ENCODE peak calls at places on chromosomes 6 and 20, in seven cellular contexts. X is NCI-H146; S is NCI-H2029; W is activated T-helper 2 cell treated with anti-CD3 and anti-CD28 coated beads, Interferon-gamma antibody, Interleukin-2, Interleukin-4, amounts not matched to agents 10 μg/mL and 5 μg/mL and 100 μg/mL, durations not matched to agents 14 hours and 24 hours and 36 hours; O is HS-5; J is caudate nucleus; V is nephron progenitor cell. Q is an unnamed sample.
A peak's percentile ranks its signal among the peaks of the same experiment; 100 is the strongest.

GRCh38 chr6:7776509-7776908 is 50.6 kb downstream of the BMP6 start:
- DNase-seq in X (no peak), S (no peak), W (no peak), O (no peak), J (no peak), V (no peak), Q (no peak)

GRCh38 chr6:157260735-157261134 is 62.6 kb downstream of the TMEM242 start:
- DNase-seq in X (no peak), S (no peak), W (no peak), O (no peak), J (no peak), V (no peak), Q (no peak)

GRCh38 chr6:18595774-18596528 is 208.8 kb downstream of the RNF144B start:
- DNase-seq in X (peak; percentile 75), S (peak; percentile 62), W (no peak), O (peak; percentile 37), J (peak; percentile 34), V (peak; percentile 71), Q (peak; percentile 35)

GRCh38 chr6:99933129-99933528 is 60.9 kb downstream of the MCHR2 start:
- DNase-seq in X (no peak), S (no peak), W (no peak), O (peak; percentile 77), J (no peak), V (no peak), Q (no peak)

GRCh38 chr20:63848003-63848911 is 13.0 kb upstream of the ABHD16B start:
- DNase-seq in X (no peak), S (no peak), W (no peak), O (no peak), J (no peak), V (no peak), Q (no peak)

GRCh38 chr20:25247666-25248500 is at the start of gene PYGB:
- DNase-seq in X (peak; percentile 89), S (peak; percentile 82), W (peak; percentile 69), O (peak; percentile 62), J (peak; percentile 79), V (peak; percentile 81), Q (peak; percentile 71)

GRCh38 chr6:105326838-105327745 is 75.8 kb downstream of the PREP start:
- DNase-seq in X (peak; percentile 59), S (peak; percentile 88), W (no peak), O (peak; percentile 58), J (no peak), V (no peak), Q (no peak)

GRCh38 chr6:147135211-147135672 is 69.0 kb upstream of the STXBP5 start:
- DNase-seq in X (peak; percentile 19), S (peak; percentile 57), W (no peak), O (peak; percentile 95), J (no peak), V (no peak), Q (no peak)

GRCh38 chr20:36825374-36826104 is 50.4 kb upstream of the TLDC2 start:
- DNase-seq in X (peak; percentile 34), S (peak; percentile 91), W (no peak), O (no peak), J (no peak), V (peak; percentile 22), Q (peak; percentile 18)

GRCh38 chr6:47379328-47379727 is 69.6 kb upstream of the TNFRSF21 start:
- DNase-seq in X (no peak), S (no peak), W (no peak), O (no peak), J (no peak), V (no peak), Q (no peak)

GRCh38 chr20:61526907-61527306 is 274.8 kb downstream of the CDH4 start:
- DNase-seq in X (no peak), S (no peak), W (no peak), O (no peak), J (no peak), V (no peak), Q (no peak)

GRCh38 chr6:151690768-151691562 is 116.5 kb upstream of the ESR1 start:
- DNase-seq in X (no peak), S (no peak), W (no peak), O (no peak), J (no peak), V (no peak), Q (no peak)

GRCh38 chr6:49950415-49950751 is 13.6 kb downstream of the DEFB114 start:
- DNase-seq in X (no peak), S (no peak), W (no peak), O (no peak), J (no peak), V (no peak), Q (no peak)

GRCh38 chr6:135534773-135535380 is 37.3 kb upstream of the AHI1 start:
- DNase-seq in X (no peak), S (no peak), W (no peak), O (no peak), J (no peak), V (no peak), Q (no peak)

GRCh38 chr6:16737389-16737788 is 23.9 kb downstream of the ATXN1 start:
- DNase-seq in X (no peak), S (no peak), W (no peak), O (no peak), J (no peak), V (no peak), Q (no peak)

GRCh38 chr20:19874328-19874727 is 116.3 kb downstream of the RIN2 start:
- DNase-seq in X (no peak), S (no peak), W (no peak), O (no peak), J (no peak), V (no peak), Q (no peak)

GRCh38 chr6:9540534-9541126 is 874.2 kb downstream of the TFAP2A start:
- DNase-seq in X (peak; percentile 39), S (peak; percentile 58), W (no peak), O (peak; percentile 57), J (no peak), V (no peak), Q (no peak)

GRCh38 chr6:56992703-56993102 is 37.8 kb downstream of the BEND6 start:
- DNase-seq in X (no peak), S (no peak), W (no peak), O (no peak), J (no peak), V (no peak), Q (no peak)

GRCh38 chr6:145015739-145016558 is 719.4 kb downstream of the EPM2A start:
- DNase-seq in X (no peak), S (no peak), W (peak; percentile 14), O (peak; percentile 88), J (no peak), V (no peak), Q (no peak)

GRCh38 chr6:113586413-113586812 is 270.7 kb upstream of the MARCKS start:
- DNase-seq in X (no peak), S (no peak), W (no peak), O (peak; percentile 23), J (no peak), V (no peak), Q (no peak)

GRCh38 chr20:1307571-1307971 is 21.4 kb downstream of the SDCBP2 start:
- DNase-seq in X (no peak), S (no peak), W (no peak), O (no peak), J (no peak), V (no peak), Q (no peak)

GRCh38 chr6:145272246-145272645 is 463.1 kb downstream of the EPM2A start:
- DNase-seq in X (no peak), S (no peak), W (no peak), O (no peak), J (no peak), V (no peak), Q (no peak)

GRCh38 chr20:10660661-10661060 is 13.1 kb downstream of the JAG1 start:
- DNase-seq in X (no peak), S (no peak), W (no peak), O (no peak), J (no peak), V (no peak), Q (no peak)

GRCh38 chr6:17491416-17492142 is 98.2 kb downstream of the CAP2 start:
- DNase-seq in X (no peak), S (no peak), W (no peak), O (no peak), J (no peak), V (no peak), Q (no peak)

GRCh38 chr20:47196091-47197081 is 160.1 kb downstream of the ZMYND8 start:
- DNase-seq in X (peak; percentile 72), S (peak; percentile 57), W (peak; percentile 69), O (peak; percentile 79), J (peak; percentile 36), V (peak; percentile 86), Q (peak; percentile 52)

GRCh38 chr6:143135326-143135725 is 74.6 kb downstream of the AIG1 start:
- DNase-seq in X (no peak), S (no peak), W (no peak), O (no peak), J (no peak), V (no peak), Q (no peak)

GRCh38 chr20:31710423-31711250 is 12.0 kb downstream of the BCL2L1 start:
- DNase-seq in X (no peak), S (peak; percentile 72), W (no peak), O (no peak), J (no peak), V (no peak), Q (no peak)

GRCh38 chr20:51326241-51326819 is 216.2 kb downstream of the NFATC2 start:
- DNase-seq in X (no peak), S (no peak), W (no peak), O (no peak), J (no peak), V (peak; percentile 66), Q (no peak)

GRCh38 chr20:57835462-57836455 is 125.9 kb upstream of the PMEPA1 start:
- DNase-seq in X (peak; percentile 48), S (no peak), W (no peak), O (no peak), J (no peak), V (no peak), Q (no peak)

GRCh38 chr6:28941681-28942448 is 18.1 kb upstream of the TRIM27 start:
- DNase-seq in X (no peak), S (no peak), W (no peak), O (no peak), J (no peak), V (peak; percentile 59), Q (no peak)